ENCODE peak calls at places on chromosomes 2 and 18, in six cellular contexts. D is gastrocnemius medialis, L is Calu3, I is A549, T is cardiac muscle cell, Z is AG09309. U is an unnamed sample.

GRCh38 chr2:28676153-28676835 is 75.3 kb upstream of the PPP1CB start:
- DNase-seq in Z (no peak), T (no peak), D (no peak), I (no peak), L (no peak), U (no peak)

GRCh38 chr18:63155169-63155852 is 164.3 kb downstream of the BCL2 start:
- DNase-seq in L (peak; percentile 84), D (peak; percentile 77), T (peak; percentile 56), I (peak; percentile 46), Z (no peak), U (peak; percentile 51)

GRCh38 chr18:49839012-49839411 is 25.7 kb upstream of the ACAA2 start:
- DNase-seq in L (no peak), I (peak; percentile 39), D (no peak), T (no peak), Z (no peak), U (no peak)

GRCh38 chr18:3546106-3546505 is 96.1 kb downstream of the TGIF1 start:
- DNase-seq in I (no peak), D (no peak), Z (no peak), L (no peak), T (no peak), U (no peak)

GRCh38 chr2:162330881-162331280 is 12.4 kb upstream of the IFIH1 start:
- DNase-seq in I (no peak), D (no peak), T (no peak), Z (no peak), L (no peak), U (no peak)

GRCh38 chr2:11784747-11785610 is 38.5 kb downstream of the LPIN1 start:
- DNase-seq in T (peak; percentile 51), L (peak; percentile 47), I (peak; percentile 34), D (no peak), Z (no peak), U (peak; percentile 74)

GRCh38 chr2:73983322-73984202 is 1.1 kb upstream of the TET3 start:
- DNase-seq in D (no peak), Z (no peak), T (peak; percentile 61), I (peak; percentile 44), L (peak; percentile 98), U (peak; percentile 11)

GRCh38 chr2:18062892-18063291 is 184.4 kb downstream of the KCNS3 start:
- DNase-seq in D (no peak), L (no peak), T (no peak), I (no peak), Z (no peak), U (no peak)

GRCh38 chr2:234671716-234672115 is 174.8 kb upstream of the ARL4C start:
- DNase-seq in T (no peak), Z (no peak), L (no peak), I (no peak), D (no peak), U (no peak)

GRCh38 chr2:96146151-96146880 is 1.1 kb upstream of the DUSP2 start:
- DNase-seq in L (no peak), T (no peak), Z (no peak), I (no peak), D (peak; percentile 36), U (no peak)

GRCh38 chr2:96146881-96147592 is 1.8 kb upstream of the DUSP2 start:
- DNase-seq in I (no peak), D (peak; percentile 12), Z (no peak), T (no peak), L (no peak), U (no peak)

GRCh38 chr2:96148410-96149217 is 3.4 kb upstream of the DUSP2 start:
- DNase-seq in T (peak; percentile 47), L (peak; percentile 79), D (peak; percentile 49), Z (no peak), I (peak; percentile 78), U (no peak)

GRCh38 chr2:96150007-96150406 is 4.8 kb upstream of the DUSP2 start:
- DNase-seq in D (peak; percentile 9), I (no peak), T (no peak), L (no peak), Z (no peak), U (no peak)

DNA sequence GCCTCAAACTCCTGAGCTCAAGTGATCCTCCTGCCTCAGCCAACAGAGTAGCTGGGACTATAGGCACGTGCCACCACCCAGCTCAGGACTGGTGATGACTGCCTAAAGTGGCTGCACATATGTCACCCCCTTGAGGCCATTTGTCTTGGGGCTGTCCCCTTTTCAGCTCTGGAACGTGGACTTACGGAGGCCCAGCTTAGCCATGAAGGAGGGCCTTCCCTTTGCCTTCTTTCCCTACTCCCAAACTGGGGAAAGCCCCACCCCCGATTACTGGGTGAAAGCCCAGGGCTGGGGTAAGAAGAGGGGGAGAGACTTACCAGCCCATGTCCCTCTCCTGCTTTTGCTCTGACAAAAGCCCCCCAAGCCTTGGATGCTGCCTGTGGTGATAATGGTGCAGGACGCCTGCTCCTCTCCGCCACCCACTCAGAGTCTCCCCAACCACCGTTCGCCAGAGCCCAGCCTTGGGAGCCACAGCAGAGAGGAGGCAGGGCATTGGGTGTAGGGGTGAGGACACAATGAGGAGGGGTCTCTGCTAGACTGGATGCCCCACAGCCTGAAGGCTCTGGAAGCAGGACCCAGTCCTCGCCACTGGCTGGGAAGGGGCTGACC is 2.5 kb upstream of the DUSP2 start:
- DNase-seq in Z (no peak), L (no peak), D (peak; percentile 8), T (peak; percentile 83), I (no peak), U (no peak)
- TF ChIP-seq CTCF in Z (no peak), L (no peak), D (no peak), T (no peak), I (no peak), U (no peak)

DNA sequence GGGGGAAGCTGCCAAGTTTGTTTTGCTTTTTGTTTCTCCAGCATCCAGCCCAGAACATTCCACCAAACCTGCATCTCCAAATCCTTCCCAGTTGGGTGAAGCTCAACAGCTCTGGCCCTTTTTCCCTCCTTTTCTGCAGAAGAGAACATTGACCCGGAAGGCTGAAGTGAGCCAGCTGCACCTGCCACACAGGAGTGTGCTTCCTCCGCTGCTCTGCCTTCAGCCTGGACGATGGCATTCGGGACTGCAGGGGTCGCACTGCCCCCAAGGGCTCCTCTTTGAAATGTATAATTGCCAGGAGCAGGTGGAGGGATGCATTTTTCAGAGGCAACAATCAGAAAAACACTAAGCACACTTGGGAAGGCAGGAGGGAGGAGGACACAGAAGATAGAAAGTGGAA is 41.8 kb downstream of the ST8SIA5 start:
- DNase-seq in L (no peak), D (no peak), T (no peak), I (no peak), Z (no peak), U (no peak)
- TF ChIP-seq CTCF in L (no peak), D (no peak), T (no peak), I (no peak), Z (no peak), U (no peak)

GRCh38 chr2:188512456-188512855 is 220.8 kb downstream of the GULP1 start:
- DNase-seq in Z (peak; percentile 41), L (no peak), T (peak; percentile 50), D (no peak), I (peak; percentile 65), U (no peak)
- TF ChIP-seq CTCF in Z (peak; percentile 45), L (no peak), T (peak; percentile 49), D (no peak), I (peak; percentile 86), U (peak; percentile 86)

GRCh38 chr2:64524604-64525322 is 635 bp downstream of the AFTPH start:
- DNase-seq in I (peak; percentile 28), D (peak; percentile 16), L (peak; percentile 17), T (peak; percentile 64), Z (no peak), U (peak; percentile 34)

GRCh38 chr2:64522843-64523428 is 1.2 kb upstream of the AFTPH start:
- DNase-seq in I (peak; percentile 88), Z (peak; percentile 55), D (peak; percentile 27), L (peak; percentile 75), T (peak; percentile 80), U (peak; percentile 57)

GRCh38 chr2:64525323-64525625 is 1.1 kb downstream of the AFTPH start:
- DNase-seq in T (no peak), D (no peak), Z (no peak), L (no peak), I (no peak), U (no peak)

GRCh38 chr2:64526034-64526433 is 1.9 kb downstream of the AFTPH start:
- DNase-seq in D (no peak), T (no peak), Z (no peak), L (no peak), I (no peak), U (no peak)

DNA sequence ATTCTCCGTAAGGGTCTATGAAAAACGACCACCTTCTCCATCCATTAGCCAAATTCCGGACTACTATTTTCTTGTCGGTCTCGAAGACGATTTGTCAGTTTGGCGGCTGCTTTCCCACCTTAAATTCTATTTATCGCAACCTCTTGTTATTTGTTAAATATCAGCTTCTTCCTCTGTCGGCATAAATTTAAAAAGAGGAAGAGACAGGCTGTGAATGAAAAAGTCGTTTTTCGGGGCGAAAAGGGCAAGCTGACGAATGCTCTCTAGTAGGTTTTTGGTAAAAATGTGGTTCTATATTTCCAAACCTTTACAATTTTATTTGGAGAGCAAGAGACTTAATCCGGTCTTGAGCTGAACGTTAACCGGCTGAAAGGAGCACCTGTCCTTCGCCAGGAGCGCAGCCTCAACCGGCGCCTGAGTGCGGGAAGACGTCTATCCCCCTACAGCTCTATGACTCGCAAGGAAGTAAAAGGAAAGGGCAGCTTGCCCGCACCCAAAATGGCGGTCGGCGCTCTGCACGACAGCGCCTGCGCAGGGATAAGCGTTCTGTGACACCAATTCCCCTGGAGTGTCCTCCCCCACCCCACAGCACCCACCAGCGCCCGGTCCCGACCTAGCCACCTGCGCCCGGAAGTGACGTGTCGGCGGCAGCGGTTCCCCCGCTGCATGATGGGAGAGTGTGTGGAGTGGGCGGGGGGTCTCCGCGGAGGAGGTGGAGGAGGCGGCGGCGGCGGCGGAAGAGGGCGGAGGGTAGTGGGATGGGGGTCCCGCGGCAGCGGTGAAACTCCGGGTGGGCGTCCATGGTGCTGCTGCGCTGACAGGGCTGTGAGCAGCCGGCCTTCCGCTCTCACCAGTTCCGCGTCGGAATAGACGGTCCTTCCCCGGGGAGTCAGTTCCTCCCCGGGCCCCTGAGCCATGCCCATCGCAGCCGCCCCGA is at the start of gene AFTPH:
- DNase-seq in T (peak; percentile 99), Z (peak; percentile 91), L (peak; percentile 99), I (peak; percentile 99), D (peak; percentile 99), U (peak; percentile 96)
- TF ChIP-seq CTCF in T (no peak), Z (no peak), L (no peak), I (no peak), D (no peak), U (no peak)